ENCODE peak calls at places on chromosomes 3 and 15, in eight cellular contexts. I, J, L, F, T, Q, G and Y are unnamed samples.

GRCh38 chr15:45139770-45140169 is 10.0 kb downstream of the DUOX1 start:
- DNase-seq in J (no peak), Q (no peak), T (no peak), G (no peak), F (no peak), L (no peak), I (no peak), Y (no peak)

GRCh38 chr15:95016511-95017219 is 785.3 kb downstream of the MCTP2 start:
- DNase-seq in J (peak; percentile 80), F (no peak), Q (no peak), I (no peak), L (no peak), G (no peak), T (no peak), Y (no peak)

GRCh38 chr3:34150987-34151386 is 352.6 kb downstream of the PDCD6IP start:
- DNase-seq in T (no peak), Q (no peak), J (no peak), L (no peak), F (no peak), G (no peak), I (no peak), Y (no peak)

GRCh38 chr3:165463546-165463945 is 267.4 kb upstream of the SLITRK3 start:
- DNase-seq in F (no peak), T (no peak), Q (no peak), J (peak; percentile 60), I (no peak), L (no peak), G (no peak), Y (no peak)

GRCh38 chr3:141722076-141722475 is 16.0 kb upstream of the RNF7 start:
- DNase-seq in I (no peak), F (no peak), L (no peak), T (no peak), Q (no peak), J (no peak), G (no peak), Y (no peak)

GRCh38 chr15:82848201-82848993 is 39.0 kb downstream of the WHAMM start:
- DNase-seq in J (no peak), T (no peak), I (no peak), L (no peak), Q (no peak), F (peak; percentile 19), G (no peak), Y (no peak)

GRCh38 chr3:86830566-86830965 is 160.4 kb downstream of the VGLL3 start:
- DNase-seq in G (no peak), F (no peak), I (no peak), Q (peak; percentile 4), J (peak; percentile 80), T (peak; percentile 9), L (no peak), Y (no peak)

GRCh38 chr15:42921049-42921731 is 612 bp upstream of the TTBK2 start:
- DNase-seq in J (no peak), F (peak; percentile 51), Q (peak; percentile 47), G (peak; percentile 11), I (peak; percentile 35), T (no peak), L (no peak), Y (peak; percentile 35)

GRCh38 chr15:73052679-73053397 is 575 bp downstream of the NEO1 start:
- DNase-seq in J (peak; percentile 28), T (peak; percentile 44), I (peak; percentile 14), Q (peak; percentile 33), F (peak; percentile 42), G (peak; percentile 73), L (peak; percentile 44), Y (no peak)

GRCh38 chr3:187629711-187630110 is 40.5 kb downstream of the SST start:
- DNase-seq in G (no peak), F (no peak), L (no peak), Q (peak; percentile 84), T (peak; percentile 87), J (no peak), I (no peak), Y (no peak)

GRCh38 chr3:15345608-15346137 is 13.3 kb upstream of the SH3BP5 start:
- DNase-seq in L (no peak), Q (no peak), T (no peak), F (no peak), J (no peak), I (no peak), G (no peak), Y (no peak)

GRCh38 chr15:23566070-23567050 is 886 bp downstream of the MKRN3 start:
- DNase-seq in F (no peak), Q (peak; percentile 71), J (peak; percentile 1), G (no peak), I (peak; percentile 41), T (no peak), L (peak; percentile 95), Y (peak; percentile 8)

GRCh38 chr3:147397911-147398809 is 8.2 kb downstream of the ZIC4 start:
- DNase-seq in Q (no peak), F (no peak), G (no peak), T (no peak), I (no peak), J (no peak), L (no peak), Y (no peak)

GRCh38 chr3:172709776-172710708 is 825 bp downstream of the NCEH1 start:
- DNase-seq in G (peak; percentile 26), F (peak; percentile 47), T (peak; percentile 44), L (no peak), I (peak; percentile 4), J (peak; percentile 46), Q (peak; percentile 67), Y (no peak)

GRCh38 chr15:32705450-32705849 is 12.4 kb upstream of the GREM1 start:
- DNase-seq in F (no peak), J (peak; percentile 82), I (no peak), Q (no peak), L (no peak), T (no peak), G (no peak), Y (no peak)

GRCh38 chr3:103712320-103713008 is 1277.6 kb downstream of the ZPLD1 start:
- DNase-seq in Q (peak; percentile 69), L (no peak), J (peak; percentile 1), F (no peak), G (no peak), T (peak; percentile 1), I (no peak), Y (no peak)